ENCODE peak calls at places on chromosomes 11 and 22, in four cellular contexts. B, S, F and R are unnamed samples.
A peak's percentile ranks its signal among the peaks of the same experiment; 100 is the strongest.

GRCh38 chr22:38490915-38491314 is 15.2 kb downstream of the DDX17 start:
- DNase-seq in S (peak; percentile 73), B (no peak), F (no peak), R (peak; percentile 80)

GRCh38 chr11:75461136-75461535 is 28.1 kb upstream of the KLHL35 start:
- DNase-seq in F (no peak), B (no peak), S (no peak), R (no peak)

GRCh38 chr22:32308191-32308590 is 49.5 kb upstream of the RFPL3 start:
- DNase-seq in B (no peak), F (no peak), S (no peak), R (no peak)

GRCh38 chr11:288328-289144 is at the start of gene PGGHG:
- DNase-seq in B (no peak), F (no peak), S (peak; percentile 87), R (peak; percentile 68)

GRCh38 chr22:26573026-26573662 is 16.8 kb downstream of the TPST2 start:
- DNase-seq in F (no peak), B (no peak), S (peak; percentile 17), R (peak; percentile 77)

GRCh38 chr11:65849771-65850216 is 8.2 kb downstream of the CFL1 start:
- DNase-seq in S (no peak), F (no peak), B (no peak), R (no peak)

GRCh38 chr11:130103296-130103814 is 33.7 kb downstream of the APLP2 start:
- DNase-seq in F (no peak), B (no peak), S (no peak), R (no peak)

GRCh38 chr11:1074244-1075221 is at the start of gene MUC2:
- DNase-seq in F (no peak), B (no peak), S (peak; percentile 50), R (peak; percentile 15)

GRCh38 chr22:29663230-29663826 is 56.5 kb upstream of the CABP7 start:
- DNase-seq in B (no peak), F (no peak), S (no peak), R (no peak)

GRCh38 chr11:62443390-62444201 is 24.8 kb downstream of the SCGB1A1 start:
- DNase-seq in B (peak; percentile 25), S (no peak), F (no peak), R (peak; percentile 82)

GRCh38 chr22:30918761-30919160 is 49.8 kb downstream of the MORC2 start:
- DNase-seq in B (no peak), S (no peak), F (no peak), R (no peak)

GRCh38 chr11:58625826-58626460 is 3.5 kb downstream of the CNTF start:
- DNase-seq in F (no peak), B (no peak), S (no peak), R (no peak)

GRCh38 chr11:96036863-96037262 is 113.0 kb upstream of the MTMR2 start:
- DNase-seq in B (no peak), S (no peak), F (no peak), R (no peak)

GRCh38 chr11:114796954-114797721 is 118.8 kb downstream of the NXPE2 start:
- DNase-seq in B (peak; percentile 54), S (no peak), F (no peak), R (no peak)

GRCh38 chr11:13329670-13330401 is 52.2 kb downstream of the BMAL1 start:
- DNase-seq in B (peak; percentile 70), F (no peak), S (no peak), R (no peak)

GRCh38 chr22:39517470-39517869 is 2.9 kb upstream of the ATF4 start:
- DNase-seq in B (no peak), F (no peak), S (no peak), R (no peak)

GRCh38 chr11:119730789-119731386 is 1.9 kb upstream of the NECTIN1 start:
- DNase-seq in F (no peak), B (no peak), S (no peak), R (no peak)

GRCh38 chr11:78800089-78800690 is 225.5 kb upstream of the NARS2 start:
- DNase-seq in F (no peak), S (no peak), B (no peak), R (no peak)

GRCh38 chr11:115220881-115221280 is 283.3 kb downstream of the CADM1 start:
- DNase-seq in F (no peak), S (no peak), B (peak; percentile 16), R (no peak)

GRCh38 chr22:45686004-45686403 is 14.4 kb downstream of the ATXN10 start:
- DNase-seq in S (no peak), B (no peak), F (no peak), R (no peak)
- H3K4me1 ChIP-seq in S (peaks cover 21% of the 10 kb centered on the region), B (peaks cover 47% of the 10 kb centered on the region), F (no peaks in the 10 kb centered on the region), R (peaks cover 63% of the 10 kb centered on the region)

GRCh38 chr11:68403424-68403823 is 57.1 kb upstream of the PPP6R3 start:
- DNase-seq in B (no peak), F (no peak), S (no peak), R (no peak)

GRCh38 chr11:68402355-68403031 is 58.1 kb upstream of the PPP6R3 start:
- DNase-seq in B (no peak), S (no peak), F (no peak), R (no peak)

GRCh38 chr11:68403831-68404230 is 56.7 kb upstream of the PPP6R3 start:
- DNase-seq in B (no peak), S (no peak), F (no peak), R (no peak)

GRCh38 chr11:68399916-68400315 is 60.6 kb upstream of the PPP6R3 start:
- DNase-seq in F (no peak), S (no peak), B (no peak), R (no peak)

GRCh38 chr11:68401856-68402255 is 58.7 kb upstream of the PPP6R3 start:
- DNase-seq in F (no peak), B (peak; percentile 34), S (no peak), R (no peak)
- H3K4me1 ChIP-seq in F (no peaks in the 10 kb centered on the region), B (peaks cover 38% of the 10 kb centered on the region), S (peaks cover 43% of the 10 kb centered on the region), R (peaks cover 27% of the 10 kb centered on the region)

DNA sequence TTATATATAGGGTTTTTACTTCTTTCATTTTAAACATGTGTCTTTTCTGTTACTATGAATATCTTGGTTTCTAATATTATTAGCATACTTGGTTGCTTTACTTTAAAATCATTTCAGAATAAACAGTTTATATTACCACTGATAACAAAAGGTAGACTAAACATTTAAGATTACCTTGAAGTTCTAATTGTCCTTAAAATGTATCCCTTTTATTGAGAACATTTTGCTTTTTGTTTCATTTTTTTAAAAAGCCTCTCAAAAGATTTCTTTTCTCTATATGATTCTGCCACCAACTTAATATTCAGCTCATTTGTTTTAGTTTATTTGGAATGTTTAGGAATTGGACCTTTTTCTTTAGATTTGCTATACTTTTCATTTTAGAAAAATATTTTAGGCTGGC is 39.6 kb downstream of the MED15 start:
- DNase-seq in F (no peak), B (no peak), S (no peak), R (no peak)
- H3K4me1 ChIP-seq in F (peaks cover 52% of the 10 kb centered on the region), B (peaks cover 38% of the 10 kb centered on the region), S (peaks cover 30% of the 10 kb centered on the region), R (peaks cover 69% of the 10 kb centered on the region)

DNA sequence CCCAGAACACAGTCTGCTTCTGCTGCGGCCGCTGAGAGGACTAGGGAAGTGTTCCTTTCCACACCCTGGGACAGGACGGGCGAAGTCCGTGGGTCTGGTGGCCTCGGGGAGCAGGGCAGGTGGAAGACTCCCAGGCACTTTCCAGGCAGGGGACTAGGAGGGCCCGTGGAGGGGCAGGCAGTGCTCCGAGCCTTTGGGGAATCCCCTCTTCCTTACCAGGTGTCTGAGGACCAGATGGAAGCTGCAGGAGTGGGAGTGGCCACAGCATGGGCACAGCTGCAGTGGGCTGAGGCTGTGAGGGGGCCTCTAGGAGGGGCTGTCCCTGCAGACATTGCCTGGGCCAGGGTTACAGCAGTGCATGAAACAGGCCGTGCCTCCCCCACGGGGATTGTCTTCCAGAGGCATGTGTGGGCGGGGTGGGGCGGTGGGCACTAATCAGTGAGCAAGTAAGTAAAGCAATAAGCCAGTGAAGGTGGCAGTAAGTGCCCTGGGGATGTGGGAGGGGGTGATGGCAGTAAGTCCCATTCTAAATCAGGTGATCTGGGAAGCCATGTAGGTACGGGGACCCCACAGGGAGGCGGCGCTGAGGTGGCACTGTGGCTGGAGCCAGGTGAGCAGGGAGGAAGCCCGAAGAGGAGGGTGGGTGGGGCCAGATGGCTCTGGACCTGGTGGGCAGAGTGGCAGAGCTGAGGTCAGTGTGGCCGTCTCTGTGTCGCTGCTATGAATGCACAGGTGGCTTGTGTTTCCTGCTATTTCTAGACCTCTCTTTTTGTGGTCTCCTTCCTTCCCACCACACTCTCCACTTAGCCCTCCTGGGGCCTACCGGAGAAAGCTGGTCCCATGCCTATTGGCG is 66.4 kb downstream of the CTTN start:
- DNase-seq in F (no peak), B (no peak), S (no peak), R (no peak)
- H3K4me1 ChIP-seq in F (no peaks in the 10 kb centered on the region), B (no peaks in the 10 kb centered on the region), S (no peaks in the 10 kb centered on the region), R (no peaks in the 10 kb centered on the region)

DNA sequence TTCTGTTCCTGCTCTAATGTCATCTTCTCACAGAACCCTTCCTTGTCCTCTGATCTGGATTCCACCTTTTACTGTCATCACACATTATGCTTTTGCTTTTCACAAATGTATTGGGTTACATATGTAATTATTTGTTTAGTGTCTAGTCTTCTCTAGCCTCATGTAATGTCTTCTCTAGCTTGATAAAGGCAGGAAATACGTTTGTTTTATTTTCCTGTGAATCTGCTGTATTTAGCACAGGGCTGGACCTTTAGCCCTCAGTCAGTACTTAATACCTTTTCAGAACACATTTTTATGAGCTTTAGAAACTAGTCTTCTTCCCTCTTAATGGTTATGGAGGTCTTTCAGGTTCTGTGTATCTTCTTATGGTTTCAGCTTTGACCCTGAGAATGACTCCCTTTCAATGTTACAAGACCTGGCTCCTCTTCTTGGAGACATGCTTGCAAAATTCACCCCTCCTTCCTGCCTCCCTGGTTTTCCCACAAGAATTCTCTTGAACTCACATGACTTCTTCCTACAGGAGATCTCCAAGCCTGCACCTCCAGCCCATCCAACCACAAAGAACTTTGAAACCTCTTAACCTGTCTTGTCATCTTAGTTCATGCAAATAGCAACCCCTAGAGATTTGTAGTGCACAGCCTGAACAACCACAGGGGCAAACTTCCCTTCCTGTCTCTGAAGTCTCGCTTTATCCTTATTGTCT is 132.7 kb upstream of the DDI1 start:
- DNase-seq in B (no peak), F (no peak), S (no peak), R (no peak)
- H3K4me1 ChIP-seq in B (no peaks in the 10 kb centered on the region), F (no peaks in the 10 kb centered on the region), S (no peaks in the 10 kb centered on the region), R (no peaks in the 10 kb centered on the region)

DNA sequence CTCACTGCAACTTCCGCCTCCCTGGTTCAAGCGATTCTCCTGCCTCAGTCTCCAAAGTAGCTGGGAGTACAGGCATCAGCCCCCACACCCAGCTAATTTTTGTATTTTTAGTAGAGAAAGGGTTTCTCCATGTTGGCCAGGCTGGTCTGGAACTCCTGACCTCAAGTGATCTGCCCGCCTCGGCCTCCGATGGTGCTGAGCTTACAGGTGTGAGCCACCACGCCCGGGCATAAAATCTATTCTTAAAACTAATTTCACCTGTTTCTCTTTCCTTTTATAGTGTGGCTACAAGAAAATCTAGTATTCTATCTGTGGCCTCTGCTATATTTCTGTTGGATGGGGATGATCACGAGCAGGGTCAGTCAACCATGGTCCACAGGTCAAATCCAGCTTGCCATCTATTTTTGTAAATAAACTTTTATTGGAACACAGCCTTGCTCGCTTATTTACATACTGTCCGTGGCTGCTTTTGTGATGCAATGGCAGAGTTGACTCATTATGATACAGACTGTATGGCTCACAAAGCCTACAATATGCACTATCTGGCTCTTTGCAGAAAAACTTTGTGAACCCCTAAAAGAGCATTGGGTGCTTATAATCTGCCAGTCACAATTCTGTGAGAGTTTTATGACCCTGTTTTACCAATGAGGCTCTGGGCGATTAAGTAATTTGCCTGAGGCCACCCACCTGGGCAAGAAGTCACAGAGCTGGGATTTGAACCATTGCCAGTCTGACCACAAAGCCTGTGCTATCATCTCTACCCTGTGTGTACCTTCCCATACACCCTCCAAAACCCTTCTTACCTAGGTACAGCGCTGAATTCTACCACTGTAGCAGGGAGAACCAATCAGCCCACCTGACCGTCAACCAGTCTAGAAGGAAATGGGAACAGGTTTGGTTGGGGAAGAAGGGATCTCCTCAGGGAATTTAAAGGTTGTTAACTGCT is 28.3 kb downstream of the SLC1A2 start:
- DNase-seq in B (no peak), S (peak; percentile 19), F (no peak), R (no peak)
- H3K4me1 ChIP-seq in B (peaks cover 3% of the 10 kb centered on the region), S (peaks cover 14% of the 10 kb centered on the region), F (no peaks in the 10 kb centered on the region), R (no peaks in the 10 kb centered on the region)

GRCh38 chr11:33704240-33705002 is 3.8 kb upstream of the C11orf91 start:
- DNase-seq in F (no peak), S (no peak), B (no peak), R (no peak)
- H3K4me1 ChIP-seq in F (peaks cover 9% of the 10 kb centered on the region), S (peaks cover 37% of the 10 kb centered on the region), B (peaks cover 82% of the 10 kb centered on the region), R (no peaks in the 10 kb centered on the region)